ENCODE peak calls at places on chromosome 19, in four cellular contexts. I is Peyer's patch, R is stomach, M is psoas muscle. C is an unnamed sample. For H3K4me1, the result is how much of the 10 kb centered on the place peaks cover.

GRCh38 chr19:53545271-53546065 is 7.5 kb downstream of the ZNF331 start:
- DNase-seq in M (peak), R (no peak), I (no peak), C (no peak)

GRCh38 chr19:21758296-21758695 is 9.1 kb downstream of the ZNF100 start:
- DNase-seq in M (no peak), I (no peak), R (no peak), C (no peak)

GRCh38 chr19:11578342-11579142 is 1.1 kb upstream of the ACP5 start:
- DNase-seq in M (peak), R (peak), I (peak), C (peak)

GRCh38 chr19:51739466-51740213 is 12.0 kb downstream of the FPR1 start:
- DNase-seq in R (no peak), I (no peak), M (no peak), C (no peak)

GRCh38 chr19:47697863-47698609 is 15.2 kb upstream of the EHD2 start:
- DNase-seq in R (peak), M (peak), I (peak), C (peak)

GRCh38 chr19:45508681-45508930 is 1.3 kb downstream of the VASP start:
- DNase-seq in I (no peak), R (no peak), M (no peak), C (no peak)

GRCh38 chr19:7934766-7935165 is 8.7 kb downstream of the TIMM44 start:
- DNase-seq in M (no peak), I (no peak), R (no peak), C (no peak)

GRCh38 chr19:6318772-6319171 is 14.6 kb downstream of the ACER1 start:
- DNase-seq in R (no peak), M (no peak), I (no peak), C (no peak)

GRCh38 chr19:28489126-28489660 is 723.8 kb downstream of the UQCRFS1 start:
- DNase-seq in I (no peak), R (no peak), M (no peak), C (no peak)

GRCh38 chr19:36771275-36772231 is 1.1 kb downstream of the ZNF850 start:
- DNase-seq in I (peak), R (peak), M (peak), C (peak)

GRCh38 chr19:29277107-29277506 is 64.2 kb upstream of the UQCRFS1 start:
- DNase-seq in M (no peak), R (no peak), I (peak), C (peak)

GRCh38 chr19:49861127-49861526 is 6.2 kb downstream of the PNKP start:
- DNase-seq in M (no peak), R (peak), I (no peak), C (no peak)

GRCh38 chr19:49863935-49864320 is 3.4 kb downstream of the PNKP start:
- DNase-seq in R (no peak), M (no peak), I (no peak), C (no peak)

GRCh38 chr19:49861541-49862410 is 5.6 kb downstream of the PNKP start:
- DNase-seq in I (no peak), M (no peak), R (peak), C (no peak)

GRCh38 chr19:49863254-49863934 is 4.0 kb downstream of the PNKP start:
- DNase-seq in R (no peak), M (no peak), I (no peak), C (no peak)

DNA sequence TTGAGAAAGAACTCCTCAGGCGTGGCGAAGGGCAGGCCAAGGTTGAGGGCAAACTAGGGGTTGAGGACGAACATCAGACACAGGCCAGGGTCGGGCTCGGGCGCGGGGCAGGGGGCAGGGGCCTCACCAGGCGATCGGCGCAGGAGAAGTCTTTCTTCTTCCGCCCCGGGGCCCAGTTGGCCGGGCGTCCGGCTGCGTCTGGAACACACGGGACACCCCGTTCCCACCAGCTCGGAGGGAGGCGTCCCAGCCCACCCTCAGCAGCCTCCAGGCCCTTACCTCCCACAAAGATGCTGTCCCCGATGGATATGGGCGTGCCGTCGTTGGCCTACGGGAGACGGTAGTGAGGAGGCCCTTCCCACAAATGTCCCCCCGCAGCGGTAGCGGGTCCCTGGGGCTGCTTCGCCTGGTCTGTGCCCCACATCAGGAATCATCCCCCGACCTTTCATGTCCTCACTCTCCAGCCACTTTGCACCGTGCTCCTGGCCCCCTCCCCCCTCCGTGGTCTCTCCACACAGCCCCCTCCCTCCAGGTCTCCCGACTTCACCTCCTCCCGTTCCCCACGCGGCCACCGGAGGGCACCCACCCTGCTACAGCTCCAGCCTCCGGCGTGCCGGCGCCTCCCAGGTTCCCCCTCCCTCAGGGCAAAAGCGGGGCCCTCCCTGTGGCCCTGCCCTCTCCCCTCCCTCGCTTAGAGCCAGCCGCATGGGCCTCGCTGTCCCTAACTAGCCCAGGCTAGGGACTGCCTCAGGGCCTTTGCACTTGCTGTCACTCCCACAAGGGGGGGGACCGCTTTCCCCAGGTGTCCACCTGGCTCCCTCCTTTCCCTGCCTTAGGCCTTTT is 4.7 kb downstream of the PNKP start:
- DNase-seq in I (no peak), M (no peak), R (no peak), C (peak)
- TF ChIP-seq CTCF in I (no peak), M (no peak), R (no peak), C (peak)

GRCh38 chr19:39595950-39596349 is 6.4 kb upstream of the LGALS13 start:
- DNase-seq in M (no peak), R (no peak), I (no peak), C (no peak)
- H3K4me1 ChIP-seq in M (under half), R (under half), I (under half), C (under half)

DNA sequence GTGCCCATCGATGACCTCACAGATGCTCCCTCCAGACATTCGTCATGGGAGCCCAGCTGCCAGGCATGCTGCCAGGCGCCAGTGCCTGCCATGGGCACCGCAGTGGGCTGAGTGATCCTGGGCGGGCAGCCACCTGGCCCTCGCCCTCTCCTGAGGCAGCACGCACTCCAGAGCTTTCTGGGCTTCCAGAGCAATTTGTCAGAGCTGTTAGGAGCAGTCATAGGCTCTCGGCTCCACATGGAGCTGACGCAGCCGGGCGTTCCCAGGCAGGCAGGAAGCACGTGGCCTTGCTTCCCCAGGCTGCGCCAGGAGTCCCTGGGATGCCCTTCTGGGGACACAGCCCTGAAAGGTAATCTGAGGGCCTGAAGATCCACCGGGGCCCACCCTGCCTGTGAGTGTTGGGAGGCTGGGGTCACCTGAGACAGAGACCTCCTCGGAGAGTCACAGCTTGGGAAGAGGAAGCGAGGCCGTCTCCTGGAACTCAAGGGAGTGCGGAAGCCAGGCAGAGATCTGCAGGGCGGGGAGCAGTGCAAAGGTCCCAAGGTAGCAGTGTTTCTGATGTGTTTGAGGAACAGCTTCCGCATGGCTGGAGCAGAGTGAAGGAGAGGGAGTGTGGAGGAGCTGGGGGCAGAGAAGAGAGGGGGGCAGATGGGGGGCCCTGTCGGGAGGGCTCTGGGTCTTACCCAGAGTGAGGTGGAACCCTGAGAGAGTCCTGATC is 50.5 kb downstream of the DPF1 start:
- DNase-seq in R (peak), I (peak), M (peak), C (no peak)
- TF ChIP-seq CTCF in R (no peak), I (no peak), M (no peak), C (no peak)

DNA sequence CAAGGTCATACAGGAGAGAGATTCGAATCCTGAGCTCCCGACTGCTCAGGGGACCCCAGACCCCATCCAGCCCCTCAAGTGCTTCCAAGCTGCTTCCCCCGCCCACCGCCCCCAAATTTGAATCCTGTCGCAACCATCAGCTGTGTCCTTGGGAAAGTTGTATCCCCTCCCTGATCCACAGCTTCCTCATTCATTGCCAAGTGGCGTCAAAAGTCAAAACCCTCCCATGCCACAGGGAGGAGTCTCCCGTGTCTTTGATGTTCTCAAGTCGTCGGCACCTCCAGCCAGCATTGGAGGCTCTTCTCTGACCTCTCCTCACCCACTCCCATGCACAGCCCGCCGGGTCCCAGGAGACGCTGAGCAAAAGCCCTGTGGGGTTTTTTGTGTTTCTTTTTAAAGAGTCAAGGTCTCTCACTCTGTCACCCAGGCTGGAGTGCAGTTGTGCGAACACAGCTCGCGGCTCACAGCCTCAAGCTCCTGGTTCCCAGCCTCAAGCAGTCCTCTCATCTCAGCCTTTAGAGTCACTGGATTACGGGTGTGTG is 2.8 kb upstream of the IFI30 start:
- DNase-seq in R (no peak), I (peak), M (no peak), C (peak)
- H3K4me1 ChIP-seq in R (under half), I (under half), M (under half), C (half or more)

DNA sequence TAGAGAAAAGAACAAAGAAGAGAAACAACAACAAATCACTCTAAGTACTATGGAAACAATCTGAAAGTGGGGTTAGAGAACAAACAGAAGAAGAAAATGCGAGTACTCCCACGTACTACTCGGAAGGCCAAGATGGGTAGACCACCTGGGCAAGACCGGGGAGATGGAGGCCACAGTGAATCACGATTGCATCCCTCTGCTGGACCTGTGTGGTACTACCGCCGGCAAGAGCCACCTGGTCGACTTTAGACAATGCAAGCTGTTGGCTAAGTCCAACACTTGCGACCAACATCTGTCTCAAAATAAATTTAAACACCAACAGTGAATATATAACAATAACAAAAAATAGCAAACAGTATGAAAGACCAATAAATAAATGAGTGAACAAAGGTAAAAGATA is 45.5 kb upstream of the ZNF91 start:
- DNase-seq in R (no peak), I (no peak), M (no peak), C (peak)
- TF ChIP-seq CTCF in R (no peak), I (no peak), M (peak), C (peak)

GRCh38 chr19:49357186-49357585 is 5.0 kb downstream of the TEAD2 start:
- DNase-seq in M (no peak), R (no peak), I (no peak), C (peak)
- H3K4me1 ChIP-seq in M (under half), R (half or more), I (under half), C (half or more)

GRCh38 chr19:18636969-18637629 is at the start of gene KLHL26:
- DNase-seq in R (no peak), I (no peak), M (no peak), C (no peak)

GRCh38 chr19:18639706-18640105 is 2.9 kb downstream of the KLHL26 start:
- DNase-seq in R (no peak), M (no peak), I (no peak), C (no peak)

GRCh38 chr19:18636183-18636968 is 452 bp upstream of the KLHL26 start:
- DNase-seq in R (peak), I (peak), M (peak), C (peak)

GRCh38 chr19:18635831-18636182 is 1.0 kb upstream of the KLHL26 start:
- DNase-seq in M (no peak), R (no peak), I (no peak), C (no peak)

GRCh38 chr19:18637644-18638630 is 1.1 kb downstream of the KLHL26 start:
- DNase-seq in R (peak), M (no peak), I (peak), C (no peak)
- TF ChIP-seq CTCF in R (no peak), M (no peak), I (no peak), C (no peak)

GRCh38 chr19:55423225-55423967 is 15.8 kb upstream of the UBE2S start:
- DNase-seq in R (no peak), M (no peak), I (no peak), C (no peak)
- H3K4me1 ChIP-seq in R (under half), M (under half), I (under half), C (under half)